ENCODE peak calls at places on chromosome 21, in nine cellular contexts. L is PC-3, G is GM23248, E is neural progenitor cell, R is HCT116, H is GM23338, Q is hepatocyte, O is MM.1S, C is SK-N-SH. U is an unnamed sample. For H3K4me1, the result is how much of the 10 kb centered on the place peaks cover.

GRCh38 chr21:29390778-29391177 is 92.1 kb downstream of the BACH1 start:
- DNase-seq in L (no peak), G (no peak), E (no peak), R (no peak), H (no peak), Q (no peak), O (no peak), C (no peak), U (no peak)

GRCh38 chr21:28633803-28634572 is 358.7 kb downstream of the LTN1 start:
- DNase-seq in L (peak), G (peak), E (no peak), R (no peak), H (no peak), Q (no peak), O (no peak), C (no peak), U (no peak)

GRCh38 chr21:39610705-39611104 is 2.0 kb upstream of the B3GALT5 start:
- DNase-seq in L (peak), G (no peak), E (peak), R (no peak), H (peak), Q (no peak), O (no peak), C (no peak), U (no peak)

GRCh38 chr21:25370311-25370744 is 237.0 kb downstream of the MRPL39 start:
- DNase-seq in L (peak), G (peak), E (no peak), R (no peak), H (no peak), Q (peak), O (no peak), C (no peak), U (no peak)

GRCh38 chr21:23887709-23888303 is 1719.5 kb downstream of the MRPL39 start:
- DNase-seq in L (no peak), G (no peak), E (no peak), R (no peak), H (no peak), Q (no peak), O (peak), C (no peak), U (no peak)

GRCh38 chr21:28789571-28789970 is 203.1 kb downstream of the LTN1 start:
- DNase-seq in L (no peak), G (no peak), E (no peak), R (no peak), H (no peak), Q (no peak), O (no peak), C (peak), U (no peak)

GRCh38 chr21:31218830-31219608 is 125.0 kb downstream of the TIAM1 start:
- DNase-seq in L (peak), G (peak), E (peak), R (peak), H (no peak), Q (peak), O (no peak), C (no peak), U (no peak)

GRCh38 chr21:39097335-39097861 is 85.9 kb downstream of the PSMG1 start:
- DNase-seq in L (no peak), G (no peak), E (no peak), R (no peak), H (no peak), Q (no peak), O (no peak), C (peak), U (no peak)

GRCh38 chr21:15526793-15527192 is 203.0 kb upstream of the USP25 start:
- DNase-seq in L (no peak), G (no peak), E (no peak), R (no peak), H (no peak), Q (no peak), O (no peak), C (no peak), U (no peak)

GRCh38 chr21:34534522-34534921 is 22.5 kb upstream of the KCNE1 start:
- DNase-seq in L (no peak), G (peak), E (no peak), R (no peak), H (no peak), Q (no peak), O (no peak), C (no peak), U (no peak)

GRCh38 chr21:32371913-32372314 is 20.9 kb downstream of the URB1 start:
- DNase-seq in L (peak), G (peak), E (no peak), R (no peak), H (no peak), Q (no peak), O (no peak), C (no peak), U (no peak)

GRCh38 chr21:38760017-38760761 is 45.5 kb upstream of the ETS2 start:
- DNase-seq in L (no peak), G (peak), E (peak), R (no peak), H (peak), Q (no peak), O (no peak), C (no peak), U (no peak)

DNA sequence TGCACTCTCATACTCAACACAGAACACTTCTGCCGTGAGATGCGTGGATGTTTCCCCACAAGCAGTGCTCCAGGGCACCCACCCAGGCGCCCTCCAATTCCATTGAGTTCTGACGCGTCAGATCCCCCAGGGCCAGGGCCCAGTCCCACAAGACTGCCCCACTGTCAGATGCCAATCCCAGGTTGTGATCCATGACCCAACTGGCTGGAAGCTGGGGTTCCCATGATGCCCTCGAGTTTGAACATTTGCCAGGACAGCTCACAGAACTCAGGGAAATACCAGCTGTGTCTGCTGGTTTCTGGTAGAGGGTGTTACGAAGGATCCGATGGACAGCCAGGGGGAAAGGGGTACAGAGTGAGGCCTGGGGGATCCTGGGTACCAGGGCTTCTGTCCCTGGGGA is 58.4 kb downstream of the AGPAT3 start:
- DNase-seq in L (no peak), G (peak), E (no peak), R (no peak), H (no peak), Q (no peak), O (no peak), C (peak), U (no peak)
- H3K4me2 ChIP-seq in L (no peak), G (no peak), E (no peak), R (no peak), H (no peak), Q (peak), O (no peak), C (no peak), U (no peak)

DNA sequence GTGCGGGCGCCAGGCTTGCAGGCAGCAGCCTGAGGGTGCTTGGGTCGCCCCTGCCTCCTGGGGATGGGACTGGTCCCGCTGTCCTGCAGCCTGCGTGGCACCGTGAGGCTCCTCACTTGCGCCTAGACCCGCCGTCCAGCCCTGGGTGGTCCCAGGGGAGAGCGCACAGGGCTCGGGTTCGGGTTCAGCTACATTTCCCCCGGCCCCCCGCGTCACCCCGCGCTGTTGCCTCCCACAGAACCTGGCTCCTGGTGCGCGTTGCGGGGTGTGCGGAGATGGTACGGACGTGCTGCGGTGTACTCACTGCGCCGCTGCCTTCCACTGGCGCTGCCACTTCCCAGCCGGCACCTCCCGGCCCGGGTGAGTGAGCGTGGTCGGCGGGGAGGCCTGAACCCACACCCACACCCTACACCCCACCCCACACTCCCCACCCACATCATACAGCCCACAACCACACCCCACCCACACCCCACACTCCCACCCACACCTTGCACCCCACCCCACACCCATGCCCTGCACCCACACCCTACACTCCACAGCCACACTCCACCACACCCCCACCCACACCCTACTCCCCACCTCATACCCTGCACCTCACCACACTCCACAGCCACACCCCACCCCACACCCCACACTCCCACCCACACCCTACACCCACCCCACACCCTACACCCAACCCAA is 6.2 kb upstream of the PFKL start:
- DNase-seq in L (no peak), G (no peak), E (no peak), R (no peak), H (no peak), Q (no peak), O (no peak), C (no peak), U (no peak)
- TF ChIP-seq EZH2phosphoT487 in L (no peak), G (no peak), E (no peak), R (no peak), H (no peak), Q (no peak), O (no peak), C (no peak), U (no peak)

DNA sequence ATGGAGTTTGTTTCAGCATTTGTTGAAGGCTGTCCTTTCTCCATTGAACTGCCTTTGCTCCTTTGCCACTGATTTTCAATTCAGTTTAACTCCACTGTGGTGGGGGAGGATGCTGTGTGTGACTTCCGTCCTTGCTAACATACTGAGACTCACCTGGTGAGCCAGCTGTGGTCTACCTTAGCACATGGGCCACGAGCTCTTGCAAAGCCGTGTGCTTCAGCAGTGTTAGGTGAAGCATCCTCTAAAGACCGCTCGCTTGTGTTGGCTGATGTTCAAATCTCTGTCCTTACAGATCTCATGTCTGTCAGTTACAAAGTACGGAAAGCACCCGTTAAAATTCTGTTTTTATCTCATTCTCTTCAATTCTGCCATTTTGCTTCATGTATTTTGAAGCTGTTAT is 3.6 kb upstream of the SPATC1L start:
- DNase-seq in L (no peak), G (no peak), E (no peak), R (no peak), H (no peak), Q (no peak), O (no peak), C (no peak), U (no peak)
- H3K4me1 ChIP-seq in L (under half), G (under half), E (under half), R (under half), H (under half), Q (under half), O (under half), C (under half), U (under half)

DNA sequence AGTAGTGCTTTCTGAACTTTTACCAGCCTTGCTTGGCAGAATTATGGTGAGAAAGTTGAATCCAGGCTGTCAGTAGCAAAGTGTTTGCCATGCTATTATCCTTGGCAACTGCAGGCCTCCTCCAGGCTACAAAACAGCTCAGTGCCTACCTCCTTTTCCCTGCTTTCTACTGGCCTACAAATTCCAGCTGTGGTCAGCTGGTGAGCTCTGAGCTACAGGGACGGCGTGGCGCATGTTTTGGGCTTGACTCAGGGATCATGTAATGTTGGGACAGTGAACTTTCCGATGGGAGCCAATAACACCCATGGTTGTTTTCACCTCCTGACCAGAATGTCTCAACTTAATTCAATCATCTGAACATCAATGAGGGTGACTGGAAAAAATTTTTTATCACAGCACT is 456.2 kb upstream of the ADAMTS5 start:
- DNase-seq in L (peak), G (peak), E (no peak), R (no peak), H (no peak), Q (no peak), O (no peak), C (no peak), U (no peak)
- H3K4me2 ChIP-seq in L (no peak), G (peak), E (no peak), R (no peak), H (no peak), Q (no peak), O (no peak), C (no peak), U (no peak)

GRCh38 chr21:42424848-42425602 is 21.3 kb downstream of the UBASH3A start:
- DNase-seq in L (no peak), G (no peak), E (no peak), R (no peak), H (no peak), Q (no peak), O (peak), C (no peak), U (no peak)
- TF ChIP-seq EZH2phosphoT487 in L (no peak), G (no peak), E (no peak), R (no peak), H (no peak), Q (no peak), O (no peak), C (no peak), U (no peak)

DNA sequence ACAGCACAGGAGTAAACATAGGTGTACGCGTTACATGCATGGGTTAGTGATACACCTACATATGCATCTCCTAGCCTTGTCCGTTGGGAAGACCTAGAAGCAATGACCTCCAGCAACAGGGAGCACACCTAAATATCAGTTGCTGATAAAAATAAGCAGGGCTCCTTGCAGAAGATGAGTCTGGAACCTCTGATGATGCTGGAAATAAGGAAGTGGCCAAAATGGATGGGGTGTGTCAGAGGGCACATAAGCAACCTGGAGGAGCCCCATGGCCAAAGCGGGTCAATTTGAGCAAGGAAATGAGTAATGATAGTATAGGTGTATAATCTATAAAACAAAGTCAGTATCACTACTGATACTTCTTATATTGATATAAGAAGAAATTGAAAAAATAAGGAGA is 13.7 kb downstream of the ADARB1 start:
- DNase-seq in L (no peak), G (no peak), E (no peak), R (no peak), H (no peak), Q (no peak), O (no peak), C (no peak), U (no peak)
- H3K4me1 ChIP-seq in L (under half), G (under half), E (under half), R (under half), H (under half), Q (under half), O (under half), C (under half), U (under half)

GRCh38 chr21:37483776-37484175 is 117.2 kb downstream of the DYRK1A start:
- DNase-seq in L (no peak), G (no peak), E (peak), R (no peak), H (peak), Q (no peak), O (no peak), C (no peak), U (no peak)

GRCh38 chr21:37475186-37475868 is 108.8 kb downstream of the DYRK1A start:
- DNase-seq in L (no peak), G (no peak), E (no peak), R (no peak), H (no peak), Q (no peak), O (no peak), C (no peak), U (no peak)

GRCh38 chr21:37484535-37485474 is 118.2 kb downstream of the DYRK1A start:
- DNase-seq in L (no peak), G (no peak), E (no peak), R (no peak), H (no peak), Q (no peak), O (no peak), C (no peak), U (no peak)

GRCh38 chr21:37474342-37474741 is 107.8 kb downstream of the DYRK1A start:
- DNase-seq in L (no peak), G (no peak), E (no peak), R (no peak), H (no peak), Q (no peak), O (no peak), C (no peak), U (no peak)

DNA sequence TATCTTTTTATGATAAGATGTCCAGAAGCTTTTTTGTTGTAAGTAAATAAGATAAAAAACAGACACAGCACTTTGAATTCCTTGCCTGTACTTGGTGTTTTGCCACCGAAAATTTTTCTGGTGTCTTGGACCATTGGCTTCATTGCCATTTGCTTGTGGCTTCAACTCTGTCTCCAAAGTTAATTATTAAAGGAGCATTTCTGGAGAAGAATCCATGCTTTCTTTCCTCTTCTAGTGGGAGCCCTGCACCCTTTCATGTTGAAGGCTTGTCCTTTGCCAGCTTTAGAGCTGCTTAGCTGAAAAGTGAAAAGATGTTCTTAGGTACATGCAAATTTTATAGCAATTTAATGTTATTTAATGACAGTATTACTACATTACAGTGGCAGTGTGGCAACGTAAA is 112.2 kb downstream of the DYRK1A start:
- DNase-seq in L (no peak), G (no peak), E (no peak), R (no peak), H (no peak), Q (no peak), O (no peak), C (no peak), U (no peak)
- H3K4me2 ChIP-seq in L (no peak), G (no peak), E (no peak), R (no peak), H (no peak), Q (peak), O (no peak), C (no peak), U (no peak)

GRCh38 chr21:41802185-41802584 is 35.3 kb upstream of the RIPK4 start:
- DNase-seq in L (no peak), G (no peak), E (no peak), R (no peak), H (no peak), Q (no peak), O (no peak), C (no peak), U (no peak)
- TF ChIP-seq EZH2phosphoT487 in L (no peak), G (no peak), E (no peak), R (no peak), H (no peak), Q (no peak), O (no peak), C (no peak), U (no peak)